ENCODE peak calls at places on chromosomes 2 and 18, in eight cellular contexts. K, P, G, V, O, C, W and Z are unnamed samples.

GRCh38 chr2:17625446-17625845 is 85.0 kb downstream of the VSNL1 start:
- DNase-seq in K (no peak), P (no peak), G (no peak), V (no peak), O (no peak), C (no peak), W (no peak), Z (no peak)

GRCh38 chr2:42835577-42836371 is 43.4 kb upstream of the HAAO start:
- DNase-seq in K (peak; percentile 79), P (peak; percentile 99), G (no peak), V (no peak), O (no peak), C (no peak), W (peak; percentile 67), Z (peak; percentile 98)

GRCh38 chr2:201806442-201806841 is at the start of gene CDK15:
- DNase-seq in K (no peak), P (peak; percentile 47), G (no peak), V (no peak), O (no peak), C (no peak), W (peak; percentile 25), Z (peak; percentile 36)

GRCh38 chr2:150169230-150169629 is 318.2 kb downstream of the RND3 start:
- DNase-seq in K (no peak), P (peak; percentile 77), G (no peak), V (no peak), O (peak; percentile 41), C (no peak), W (peak; percentile 50), Z (peak; percentile 84)

GRCh38 chr2:100321181-100321880 is 970 bp downstream of the LONRF2 start:
- DNase-seq in K (no peak), P (no peak), G (no peak), V (peak; percentile 67), O (peak; percentile 73), C (peak; percentile 52), W (peak; percentile 33), Z (peak; percentile 9)

GRCh38 chr2:13584020-13584419 is 867.3 kb downstream of the TRIB2 start:
- DNase-seq in K (no peak), P (no peak), G (no peak), V (no peak), O (no peak), C (no peak), W (no peak), Z (no peak)

GRCh38 chr2:11314482-11314881 is 30.0 kb downstream of the ROCK2 start:
- DNase-seq in K (no peak), P (no peak), G (no peak), V (no peak), O (no peak), C (no peak), W (no peak), Z (peak; percentile 48)

GRCh38 chr2:101806123-101806522 is 108.6 kb downstream of the MAP4K4 start:
- DNase-seq in K (no peak), P (peak; percentile 81), G (no peak), V (peak; percentile 58), O (no peak), C (no peak), W (no peak), Z (peak; percentile 83)

GRCh38 chr18:78145096-78145495 is 834.5 kb upstream of the SALL3 start:
- DNase-seq in K (no peak), P (no peak), G (no peak), V (no peak), O (no peak), C (no peak), W (no peak), Z (no peak)

GRCh38 chr2:12636837-12637581 is 79.7 kb upstream of the TRIB2 start:
- DNase-seq in K (no peak), P (no peak), G (no peak), V (no peak), O (no peak), C (no peak), W (no peak), Z (peak; percentile 34)

GRCh38 chr2:217946071-217946470 is 56.7 kb downstream of the TNS1 start:
- DNase-seq in K (no peak), P (no peak), G (no peak), V (no peak), O (peak; percentile 6), C (no peak), W (no peak), Z (no peak)

GRCh38 chr2:238846503-238847431 is 1.1 kb upstream of the TWIST2 start:
- DNase-seq in K (no peak), P (no peak), G (no peak), V (peak; percentile 76), O (no peak), C (no peak), W (peak; percentile 56), Z (peak; percentile 63)

GRCh38 chr2:165573534-165574461 is 104.3 kb downstream of the CSRNP3 start:
- DNase-seq in K (no peak), P (no peak), G (no peak), V (peak; percentile 89), O (peak; percentile 68), C (peak; percentile 66), W (no peak), Z (peak; percentile 39)